ENCODE peak calls at places on chromosomes 4 and X, in ten cellular contexts. One of them, this sample, is unnamed.

GRCh38 chrX:119801253-119802221 is 10.1 kb upstream of the RPL39 start:
- DNase-seq in pancreas: no peak
- DNase-seq in suprapubic skin: no peak
- DNase-seq in astrocyte: no peak
- DNase-seq in colonic mucosa: no peak
- DNase-seq in heart right ventricle: no peak
- DNase-seq in endothelial cell: no peak
- DNase-seq in AG09319: no peak
- DNase-seq in MCF 10A: no peak
- DNase-seq in GM06990: no peak
- DNase-seq in this sample: no peak

GRCh38 chr4:15507679-15508078 is 38.0 kb downstream of the CC2D2A start:
- DNase-seq in pancreas: no peak
- DNase-seq in suprapubic skin: no peak
- DNase-seq in astrocyte: no peak
- DNase-seq in colonic mucosa: no peak
- DNase-seq in heart right ventricle: no peak
- DNase-seq in endothelial cell: no peak
- DNase-seq in AG09319: no peak
- DNase-seq in MCF 10A: no peak
- DNase-seq in GM06990: no peak
- DNase-seq in this sample: no peak

GRCh38 chr4:77188498-77189187 is 31.6 kb downstream of the CCNG2 start:
- DNase-seq in pancreas: no peak
- DNase-seq in suprapubic skin: no peak
- DNase-seq in astrocyte: no peak
- DNase-seq in colonic mucosa: no peak
- DNase-seq in heart right ventricle: no peak
- DNase-seq in endothelial cell: no peak
- DNase-seq in AG09319: no peak
- DNase-seq in MCF 10A: no peak
- DNase-seq in GM06990: no peak
- DNase-seq in this sample: no peak

GRCh38 chr4:78592104-78592783 is 40.7 kb downstream of the ANXA3 start:
- DNase-seq in pancreas: no peak
- DNase-seq in suprapubic skin: no peak
- DNase-seq in astrocyte: no peak
- DNase-seq in colonic mucosa: peak
- DNase-seq in heart right ventricle: no peak
- DNase-seq in endothelial cell: peak
- DNase-seq in AG09319: no peak
- DNase-seq in MCF 10A: peak
- DNase-seq in GM06990: no peak
- DNase-seq in this sample: no peak

GRCh38 chr4:38177035-38177791 is 217.0 kb downstream of the PTTG2 start:
- DNase-seq in pancreas: peak
- DNase-seq in suprapubic skin: no peak
- DNase-seq in astrocyte: peak
- DNase-seq in colonic mucosa: no peak
- DNase-seq in heart right ventricle: peak
- DNase-seq in endothelial cell: no peak
- DNase-seq in AG09319: no peak
- DNase-seq in MCF 10A: no peak
- DNase-seq in GM06990: no peak
- DNase-seq in this sample: no peak

GRCh38 chr4:7315935-7316334 is 118.8 kb downstream of the PSAPL1 start:
- DNase-seq in pancreas: no peak
- DNase-seq in suprapubic skin: no peak
- DNase-seq in astrocyte: no peak
- DNase-seq in colonic mucosa: no peak
- DNase-seq in heart right ventricle: no peak
- DNase-seq in endothelial cell: no peak
- DNase-seq in AG09319: no peak
- DNase-seq in MCF 10A: no peak
- DNase-seq in GM06990: no peak
- DNase-seq in this sample: no peak

GRCh38 chrX:10722804-10723364 is 102.5 kb upstream of the MID1 start:
- DNase-seq in pancreas: peak
- DNase-seq in suprapubic skin: peak
- DNase-seq in astrocyte: peak
- DNase-seq in colonic mucosa: peak
- DNase-seq in heart right ventricle: peak
- DNase-seq in endothelial cell: peak
- DNase-seq in AG09319: peak
- DNase-seq in MCF 10A: peak
- DNase-seq in GM06990: no peak
- DNase-seq in this sample: no peak

GRCh38 chr4:1523907-1524636 is 117.8 kb upstream of the NKX1-1 start:
- DNase-seq in pancreas: no peak
- DNase-seq in suprapubic skin: no peak
- DNase-seq in astrocyte: no peak
- DNase-seq in colonic mucosa: no peak
- DNase-seq in heart right ventricle: peak
- DNase-seq in endothelial cell: no peak
- DNase-seq in AG09319: no peak
- DNase-seq in MCF 10A: peak
- DNase-seq in GM06990: no peak
- DNase-seq in this sample: no peak

GRCh38 chr4:73613130-73613529 is 7.1 kb downstream of the RASSF6 start:
- DNase-seq in pancreas: no peak
- DNase-seq in suprapubic skin: no peak
- DNase-seq in astrocyte: no peak
- DNase-seq in colonic mucosa: peak
- DNase-seq in heart right ventricle: no peak
- DNase-seq in endothelial cell: no peak
- DNase-seq in AG09319: no peak
- DNase-seq in MCF 10A: peak
- DNase-seq in GM06990: no peak
- DNase-seq in this sample: no peak

GRCh38 chrX:10620121-10620699 is at the start of gene MID1:
- DNase-seq in pancreas: peak
- DNase-seq in suprapubic skin: peak
- DNase-seq in astrocyte: peak
- DNase-seq in colonic mucosa: peak
- DNase-seq in heart right ventricle: peak
- DNase-seq in endothelial cell: peak
- DNase-seq in AG09319: peak
- DNase-seq in MCF 10A: peak
- DNase-seq in GM06990: peak
- DNase-seq in this sample: peak

GRCh38 chr4:108794136-108794535 is 31.3 kb upstream of the ETNPPL start:
- DNase-seq in pancreas: no peak
- DNase-seq in suprapubic skin: no peak
- DNase-seq in astrocyte: peak
- DNase-seq in colonic mucosa: no peak
- DNase-seq in heart right ventricle: no peak
- DNase-seq in endothelial cell: no peak
- DNase-seq in AG09319: no peak
- DNase-seq in MCF 10A: no peak
- DNase-seq in GM06990: no peak
- DNase-seq in this sample: no peak

GRCh38 chr4:154985673-154986072 is 204.6 kb downstream of the RBM46 start:
- DNase-seq in pancreas: no peak
- DNase-seq in suprapubic skin: no peak
- DNase-seq in astrocyte: no peak
- DNase-seq in colonic mucosa: no peak
- DNase-seq in heart right ventricle: no peak
- DNase-seq in endothelial cell: no peak
- DNase-seq in AG09319: no peak
- DNase-seq in MCF 10A: peak
- DNase-seq in GM06990: no peak
- DNase-seq in this sample: no peak

GRCh38 chr4:154983714-154984113 is 202.6 kb downstream of the RBM46 start:
- DNase-seq in pancreas: no peak
- DNase-seq in suprapubic skin: no peak
- DNase-seq in astrocyte: no peak
- DNase-seq in colonic mucosa: no peak
- DNase-seq in heart right ventricle: no peak
- DNase-seq in endothelial cell: no peak
- DNase-seq in AG09319: no peak
- DNase-seq in MCF 10A: no peak
- DNase-seq in GM06990: no peak
- DNase-seq in this sample: no peak

GRCh38 chr4:154982187-154983047 is 201.3 kb downstream of the RBM46 start:
- DNase-seq in pancreas: peak
- DNase-seq in suprapubic skin: no peak
- DNase-seq in astrocyte: peak
- DNase-seq in colonic mucosa: peak
- DNase-seq in heart right ventricle: peak
- DNase-seq in endothelial cell: peak
- DNase-seq in AG09319: peak
- DNase-seq in MCF 10A: peak
- DNase-seq in GM06990: no peak
- DNase-seq in this sample: no peak

GRCh38 chr4:154984616-154985015 is 203.5 kb downstream of the RBM46 start:
- DNase-seq in pancreas: no peak
- DNase-seq in suprapubic skin: no peak
- DNase-seq in astrocyte: no peak
- DNase-seq in colonic mucosa: no peak
- DNase-seq in heart right ventricle: no peak
- DNase-seq in endothelial cell: no peak
- DNase-seq in AG09319: no peak
- DNase-seq in MCF 10A: no peak
- DNase-seq in GM06990: no peak
- DNase-seq in this sample: no peak

GRCh38 chr4:154984148-154984547 is 203.1 kb downstream of the RBM46 start:
- DNase-seq in pancreas: no peak
- DNase-seq in suprapubic skin: no peak
- DNase-seq in astrocyte: no peak
- DNase-seq in colonic mucosa: no peak
- DNase-seq in heart right ventricle: no peak
- DNase-seq in endothelial cell: no peak
- DNase-seq in AG09319: no peak
- DNase-seq in MCF 10A: no peak
- DNase-seq in GM06990: peak
- DNase-seq in this sample: no peak
- TF ChIP-seq CTCF in pancreas: no peak
- TF ChIP-seq CTCF in suprapubic skin: no peak
- TF ChIP-seq CTCF in astrocyte: no peak
- TF ChIP-seq CTCF in colonic mucosa: no peak
- TF ChIP-seq CTCF in heart right ventricle: no peak
- TF ChIP-seq CTCF in endothelial cell: no peak
- TF ChIP-seq CTCF in AG09319: no peak
- TF ChIP-seq CTCF in MCF 10A: no peak
- TF ChIP-seq CTCF in GM06990: no peak
- TF ChIP-seq CTCF in this sample: no peak

GRCh38 chr4:2963185-2964076 is at the start of the genes GRK4 and NOP14:
- DNase-seq in pancreas: peak
- DNase-seq in suprapubic skin: peak
- DNase-seq in astrocyte: peak
- DNase-seq in colonic mucosa: peak
- DNase-seq in heart right ventricle: peak
- DNase-seq in endothelial cell: peak
- DNase-seq in AG09319: peak
- DNase-seq in MCF 10A: peak
- DNase-seq in GM06990: peak
- DNase-seq in this sample: peak
- TF ChIP-seq CTCF in pancreas: peak
- TF ChIP-seq CTCF in suprapubic skin: no peak
- TF ChIP-seq CTCF in astrocyte: no peak
- TF ChIP-seq CTCF in colonic mucosa: no peak
- TF ChIP-seq CTCF in heart right ventricle: peak
- TF ChIP-seq CTCF in endothelial cell: no peak
- TF ChIP-seq CTCF in AG09319: peak
- TF ChIP-seq CTCF in MCF 10A: peak
- TF ChIP-seq CTCF in GM06990: no peak
- TF ChIP-seq CTCF in this sample: peak

GRCh38 chr4:41963105-41963504 is 18.5 kb upstream of the DCAF4L1 start:
- DNase-seq in pancreas: no peak
- DNase-seq in suprapubic skin: no peak
- DNase-seq in astrocyte: peak
- DNase-seq in colonic mucosa: no peak
- DNase-seq in heart right ventricle: no peak
- DNase-seq in endothelial cell: no peak
- DNase-seq in AG09319: no peak
- DNase-seq in MCF 10A: peak
- DNase-seq in GM06990: peak
- DNase-seq in this sample: no peak
- TF ChIP-seq CTCF in pancreas: no peak
- TF ChIP-seq CTCF in suprapubic skin: no peak
- TF ChIP-seq CTCF in astrocyte: peak
- TF ChIP-seq CTCF in colonic mucosa: no peak
- TF ChIP-seq CTCF in heart right ventricle: peak
- TF ChIP-seq CTCF in endothelial cell: peak
- TF ChIP-seq CTCF in AG09319: peak
- TF ChIP-seq CTCF in MCF 10A: no peak
- TF ChIP-seq CTCF in GM06990: peak
- TF ChIP-seq CTCF in this sample: peak

GRCh38 chrX:154296731-154297130 is 1.1 kb downstream of the TKTL1 start:
- DNase-seq in pancreas: no peak
- DNase-seq in suprapubic skin: no peak
- DNase-seq in astrocyte: no peak
- DNase-seq in colonic mucosa: no peak
- DNase-seq in heart right ventricle: no peak
- DNase-seq in endothelial cell: no peak
- DNase-seq in AG09319: no peak
- DNase-seq in MCF 10A: peak
- DNase-seq in GM06990: no peak
- DNase-seq in this sample: no peak

GRCh38 chrX:154305481-154306205 is 10.0 kb downstream of the TKTL1 start:
- DNase-seq in pancreas: no peak
- DNase-seq in suprapubic skin: no peak
- DNase-seq in astrocyte: no peak
- DNase-seq in colonic mucosa: no peak
- DNase-seq in heart right ventricle: no peak
- DNase-seq in endothelial cell: no peak
- DNase-seq in AG09319: no peak
- DNase-seq in MCF 10A: no peak
- DNase-seq in GM06990: no peak
- DNase-seq in this sample: no peak

GRCh38 chrX:154304901-154305300 is 9.3 kb downstream of the TKTL1 start:
- DNase-seq in pancreas: no peak
- DNase-seq in suprapubic skin: no peak
- DNase-seq in astrocyte: peak
- DNase-seq in colonic mucosa: no peak
- DNase-seq in heart right ventricle: no peak
- DNase-seq in endothelial cell: no peak
- DNase-seq in AG09319: no peak
- DNase-seq in MCF 10A: no peak
- DNase-seq in GM06990: no peak
- DNase-seq in this sample: no peak

GRCh38 chrX:154298312-154298711 is 2.7 kb downstream of the TKTL1 start:
- DNase-seq in pancreas: no peak
- DNase-seq in suprapubic skin: no peak
- DNase-seq in astrocyte: no peak
- DNase-seq in colonic mucosa: no peak
- DNase-seq in heart right ventricle: no peak
- DNase-seq in endothelial cell: no peak
- DNase-seq in AG09319: no peak
- DNase-seq in MCF 10A: no peak
- DNase-seq in GM06990: peak
- DNase-seq in this sample: no peak

DNA sequence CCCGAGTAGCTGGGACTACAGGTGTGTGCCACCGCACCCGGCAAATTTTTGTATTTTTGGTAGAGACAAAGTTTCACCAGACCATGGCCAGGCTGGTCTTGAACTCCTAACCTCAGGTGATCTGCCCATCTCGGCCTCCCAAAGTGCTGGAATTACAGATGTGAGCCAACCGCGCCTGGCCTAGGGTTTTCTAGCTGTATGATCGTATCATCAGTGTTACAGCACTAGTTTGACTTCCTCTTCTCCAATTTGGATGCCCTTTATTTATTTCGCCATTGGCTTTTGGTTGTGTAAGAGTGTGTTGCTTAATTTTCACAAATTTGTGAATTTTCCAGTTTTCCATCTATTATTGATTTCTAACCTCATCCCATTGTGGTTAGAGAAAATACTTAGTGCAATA is 5.2 kb downstream of the TKTL1 start:
- DNase-seq in pancreas: no peak
- DNase-seq in suprapubic skin: no peak
- DNase-seq in astrocyte: no peak
- DNase-seq in colonic mucosa: no peak
- DNase-seq in heart right ventricle: no peak
- DNase-seq in endothelial cell: no peak
- DNase-seq in AG09319: no peak
- DNase-seq in MCF 10A: no peak
- DNase-seq in GM06990: no peak
- DNase-seq in this sample: no peak
- TF ChIP-seq CTCF in pancreas: no peak
- TF ChIP-seq CTCF in suprapubic skin: no peak
- TF ChIP-seq CTCF in astrocyte: no peak
- TF ChIP-seq CTCF in colonic mucosa: no peak
- TF ChIP-seq CTCF in heart right ventricle: no peak
- TF ChIP-seq CTCF in endothelial cell: no peak
- TF ChIP-seq CTCF in AG09319: no peak
- TF ChIP-seq CTCF in MCF 10A: no peak
- TF ChIP-seq CTCF in GM06990: no peak
- TF ChIP-seq CTCF in this sample: no peak

This sample was measured in type B pancreatic cell.